ENCODE peak calls at places on chromosome X, in ten cellular contexts. U is NCI-H1105, B is pulmonary artery endothelial cell, M is HuH-7, V is kidney tubule cell, I is foreskin fibroblast, T is HL-60, K is H9, S is HCT116, C is mucosa of descending colon. N is an unnamed sample.

GRCh38 chrX:7574325-7574724 is 268.6 kb upstream of the VCX start:
- DNase-seq in U (no peak), B (no peak), M (no peak), V (peak), I (peak), T (no peak), K (no peak), S (no peak), C (peak), N (no peak)

GRCh38 chrX:13803116-13803515 is 13.8 kb downstream of the GPM6B start:
- DNase-seq in U (no peak), B (no peak), M (no peak), V (no peak), I (no peak), T (no peak), K (peak), S (no peak), C (no peak), N (no peak)

GRCh38 chrX:115362334-115363095 is 73.0 kb downstream of the LUZP4 start:
- DNase-seq in U (no peak), B (no peak), M (no peak), V (peak), I (no peak), T (no peak), K (no peak), S (no peak), C (no peak), N (no peak)

GRCh38 chrX:106894978-106895452 is 8.1 kb downstream of the RIPPLY1 start:
- DNase-seq in U (no peak), B (peak), M (no peak), V (peak), I (peak), T (no peak), K (no peak), S (peak), C (no peak), N (no peak)

GRCh38 chrX:111511477-111511876 is at the start of gene SERTM2:
- DNase-seq in U (no peak), B (no peak), M (no peak), V (peak), I (no peak), T (no peak), K (peak), S (no peak), C (no peak), N (no peak)

GRCh38 chrX:28498658-28499057 is 88.6 kb upstream of the IL1RAPL1 start:
- DNase-seq in U (no peak), B (no peak), M (no peak), V (no peak), I (no peak), T (no peak), K (peak), S (peak), C (no peak), N (no peak)

GRCh38 chrX:26851981-26852380 is 611.2 kb downstream of the PPP4R3C start:
- DNase-seq in U (no peak), B (peak), M (no peak), V (peak), I (peak), T (no peak), K (no peak), S (peak), C (no peak), N (no peak)

GRCh38 chrX:13194291-13195103 is 125.4 kb downstream of the ATXN3L start:
- DNase-seq in U (peak), B (peak), M (no peak), V (peak), I (no peak), T (no peak), K (no peak), S (no peak), C (no peak), N (peak)

GRCh38 chrX:12446342-12447075 is 308.2 kb downstream of the FRMPD4 start:
- DNase-seq in U (no peak), B (no peak), M (no peak), V (peak), I (peak), T (no peak), K (no peak), S (no peak), C (no peak), N (no peak)

GRCh38 chrX:12210921-12211320 is 72.6 kb downstream of the FRMPD4 start:
- DNase-seq in U (no peak), B (no peak), M (no peak), V (peak), I (peak), T (no peak), K (no peak), S (no peak), C (no peak), N (no peak)

GRCh38 chrX:130719399-130719798 is 183.6 kb downstream of the ENOX2 start:
- DNase-seq in U (no peak), B (no peak), M (no peak), V (no peak), I (no peak), T (no peak), K (no peak), S (no peak), C (no peak), N (no peak)

GRCh38 chrX:129876734-129877395 is 29.1 kb upstream of the UTP14A start:
- DNase-seq in U (no peak), B (peak), M (no peak), V (peak), I (peak), T (no peak), K (peak), S (peak), C (no peak), N (no peak)

GRCh38 chrX:50581405-50581804 is 110.8 kb upstream of the DGKK start:
- DNase-seq in U (no peak), B (no peak), M (no peak), V (no peak), I (no peak), T (no peak), K (no peak), S (no peak), C (no peak), N (no peak)

GRCh38 chrX:87808576-87809243 is 291.1 kb downstream of the KLHL4 start:
- DNase-seq in U (no peak), B (no peak), M (no peak), V (no peak), I (no peak), T (no peak), K (no peak), S (no peak), C (no peak), N (no peak)

GRCh38 chrX:140504371-140505324 is at the start of gene SOX3:
- DNase-seq in U (no peak), B (no peak), M (no peak), V (no peak), I (no peak), T (no peak), K (peak), S (no peak), C (peak), N (no peak)

GRCh38 chrX:267771-268261 is 13.4 kb upstream of the PLCXD1 start:
- DNase-seq in U (no peak), B (no peak), M (no peak), V (no peak), I (no peak), T (no peak), K (peak), S (no peak), C (peak), N (peak)

GRCh38 chrX:125090046-125090445 is 229.6 kb upstream of the TEX13C start:
- DNase-seq in U (peak), B (no peak), M (no peak), V (peak), I (no peak), T (no peak), K (no peak), S (no peak), C (no peak), N (no peak)

GRCh38 chrX:63746278-63746677 is 38.7 kb downstream of the ARHGEF9 start:
- DNase-seq in U (no peak), B (no peak), M (no peak), V (peak), I (no peak), T (no peak), K (no peak), S (no peak), C (peak), N (no peak)

GRCh38 chrX:106615041-106615440 is 3.3 kb downstream of the RADX start:
- DNase-seq in U (no peak), B (no peak), M (peak), V (no peak), I (no peak), T (no peak), K (no peak), S (no peak), C (no peak), N (no peak)

GRCh38 chrX:80573275-80573674 is 153.0 kb downstream of the TENT5D start:
- DNase-seq in U (no peak), B (no peak), M (no peak), V (no peak), I (no peak), T (no peak), K (no peak), S (no peak), C (no peak), N (no peak)

GRCh38 chrX:129779086-129779672 is 570 bp upstream of the SASH3 start:
- DNase-seq in U (no peak), B (no peak), M (no peak), V (no peak), I (no peak), T (no peak), K (no peak), S (no peak), C (no peak), N (no peak)

N was measured in body of pancreas.